ENCODE peak calls at places on chromosome 11, in six cellular contexts. One of them, this sample, is unnamed.

GRCh38 chr11:122334546-122335375 is 218.7 kb upstream of the BLID start:
- DNase-seq in mucosa of descending colon: no peak
- DNase-seq in NCI-H2171: no peak
- DNase-seq in BJ: no peak
- DNase-seq in GM12865: no peak
- DNase-seq in iPS-NIHi11: no peak
- DNase-seq in this sample: no peak

GRCh38 chr11:76791861-76792260 is 8.7 kb downstream of the TSKU start:
- DNase-seq in mucosa of descending colon: peak; percentile 5
- DNase-seq in NCI-H2171: no peak
- DNase-seq in BJ: no peak
- DNase-seq in GM12865: no peak
- DNase-seq in iPS-NIHi11: no peak
- DNase-seq in this sample: no peak

GRCh38 chr11:100932474-100933100 is 197.0 kb downstream of the PGR start:
- DNase-seq in mucosa of descending colon: no peak
- DNase-seq in NCI-H2171: no peak
- DNase-seq in BJ: no peak
- DNase-seq in GM12865: peak; percentile 21
- DNase-seq in iPS-NIHi11: peak; percentile 31
- DNase-seq in this sample: no peak

GRCh38 chr11:27353593-27354358 is 9.2 kb downstream of the CCDC34 start:
- DNase-seq in mucosa of descending colon: no peak
- DNase-seq in NCI-H2171: no peak
- DNase-seq in BJ: no peak
- DNase-seq in GM12865: no peak
- DNase-seq in iPS-NIHi11: no peak
- DNase-seq in this sample: no peak

GRCh38 chr11:16792426-16792825 is 54.0 kb downstream of the C11orf58 start:
- DNase-seq in mucosa of descending colon: no peak
- DNase-seq in NCI-H2171: no peak
- DNase-seq in BJ: no peak
- DNase-seq in GM12865: no peak
- DNase-seq in iPS-NIHi11: no peak
- DNase-seq in this sample: no peak

GRCh38 chr11:12508151-12508740 is 130.9 kb downstream of the PARVA start:
- DNase-seq in mucosa of descending colon: peak; percentile 13
- DNase-seq in NCI-H2171: no peak
- DNase-seq in BJ: peak; percentile 78
- DNase-seq in GM12865: no peak
- DNase-seq in iPS-NIHi11: no peak
- DNase-seq in this sample: no peak

GRCh38 chr11:783581-784015 is 6.3 kb downstream of the CEND1 start:
- DNase-seq in mucosa of descending colon: peak; percentile 81
- DNase-seq in NCI-H2171: peak; percentile 80
- DNase-seq in BJ: no peak
- DNase-seq in GM12865: no peak
- DNase-seq in iPS-NIHi11: peak; percentile 87
- DNase-seq in this sample: no peak

GRCh38 chr11:116371146-116371545 is 401.6 kb downstream of the BUD13 start:
- DNase-seq in mucosa of descending colon: no peak
- DNase-seq in NCI-H2171: no peak
- DNase-seq in BJ: no peak
- DNase-seq in GM12865: no peak
- DNase-seq in iPS-NIHi11: no peak
- DNase-seq in this sample: no peak

GRCh38 chr11:120894207-120894989 is 129.5 kb upstream of the TBCEL start:
- DNase-seq in mucosa of descending colon: no peak
- DNase-seq in NCI-H2171: no peak
- DNase-seq in BJ: no peak
- DNase-seq in GM12865: no peak
- DNase-seq in iPS-NIHi11: no peak
- DNase-seq in this sample: no peak

GRCh38 chr11:114153224-114153623 is 93.7 kb downstream of the ZBTB16 start:
- DNase-seq in mucosa of descending colon: no peak
- DNase-seq in NCI-H2171: no peak
- DNase-seq in BJ: no peak
- DNase-seq in GM12865: no peak
- DNase-seq in iPS-NIHi11: no peak
- DNase-seq in this sample: no peak

GRCh38 chr11:128777369-128778011 is 83.6 kb downstream of the FLI1 start:
- DNase-seq in mucosa of descending colon: no peak
- DNase-seq in NCI-H2171: no peak
- DNase-seq in BJ: no peak
- DNase-seq in GM12865: no peak
- DNase-seq in iPS-NIHi11: no peak
- DNase-seq in this sample: no peak

GRCh38 chr11:65710424-65710823 is 1.6 kb upstream of the KAT5 start:
- DNase-seq in mucosa of descending colon: no peak
- DNase-seq in NCI-H2171: no peak
- DNase-seq in BJ: no peak
- DNase-seq in GM12865: no peak
- DNase-seq in iPS-NIHi11: no peak
- DNase-seq in this sample: no peak

GRCh38 chr11:57133616-57134015 is 48.1 kb upstream of the LRRC55 start:
- DNase-seq in mucosa of descending colon: no peak
- DNase-seq in NCI-H2171: no peak
- DNase-seq in BJ: no peak
- DNase-seq in GM12865: no peak
- DNase-seq in iPS-NIHi11: no peak
- DNase-seq in this sample: no peak

GRCh38 chr11:91495837-91496236 is 728.8 kb upstream of the FAT3 start:
- DNase-seq in mucosa of descending colon: no peak
- DNase-seq in NCI-H2171: no peak
- DNase-seq in BJ: no peak
- DNase-seq in GM12865: no peak
- DNase-seq in iPS-NIHi11: no peak
- DNase-seq in this sample: no peak

GRCh38 chr11:120867531-120867930 is 156.4 kb upstream of the TBCEL start:
- DNase-seq in mucosa of descending colon: no peak
- DNase-seq in NCI-H2171: no peak
- DNase-seq in BJ: no peak
- DNase-seq in GM12865: no peak
- DNase-seq in iPS-NIHi11: no peak
- DNase-seq in this sample: no peak

GRCh38 chr11:58179648-58180047 is 9.2 kb upstream of the OR9Q2 start:
- DNase-seq in mucosa of descending colon: no peak
- DNase-seq in NCI-H2171: no peak
- DNase-seq in BJ: no peak
- DNase-seq in GM12865: no peak
- DNase-seq in iPS-NIHi11: no peak
- DNase-seq in this sample: no peak

GRCh38 chr11:46161201-46161600 is 39.9 kb upstream of the PHF21A start:
- DNase-seq in mucosa of descending colon: no peak
- DNase-seq in NCI-H2171: no peak
- DNase-seq in BJ: no peak
- DNase-seq in GM12865: no peak
- DNase-seq in iPS-NIHi11: no peak
- DNase-seq in this sample: no peak

GRCh38 chr11:100562102-100562501 is 125.0 kb upstream of the ARHGAP42 start:
- DNase-seq in mucosa of descending colon: no peak
- DNase-seq in NCI-H2171: no peak
- DNase-seq in BJ: peak; percentile 62
- DNase-seq in GM12865: no peak
- DNase-seq in iPS-NIHi11: no peak
- DNase-seq in this sample: peak; percentile 63

GRCh38 chr11:57482782-57483569 is 22.6 kb downstream of the RTN4RL2 start:
- DNase-seq in mucosa of descending colon: peak; percentile 29
- DNase-seq in NCI-H2171: peak; percentile 86
- DNase-seq in BJ: no peak
- DNase-seq in GM12865: peak; percentile 64
- DNase-seq in iPS-NIHi11: peak; percentile 92
- DNase-seq in this sample: no peak

GRCh38 chr11:11968511-11969280 is 39.7 kb downstream of the DKK3 start:
- DNase-seq in mucosa of descending colon: no peak
- DNase-seq in NCI-H2171: no peak
- DNase-seq in BJ: peak; percentile 67
- DNase-seq in GM12865: no peak
- DNase-seq in iPS-NIHi11: no peak
- DNase-seq in this sample: no peak

GRCh38 chr11:73317373-73317772 is 9.3 kb downstream of the ARHGEF17 start:
- DNase-seq in mucosa of descending colon: peak; percentile 29
- DNase-seq in NCI-H2171: peak; percentile 65
- DNase-seq in BJ: no peak
- DNase-seq in GM12865: no peak
- DNase-seq in iPS-NIHi11: no peak
- DNase-seq in this sample: no peak

GRCh38 chr11:132158091-132158490 is 787.7 kb downstream of the NTM start:
- DNase-seq in mucosa of descending colon: peak; percentile 28
- DNase-seq in NCI-H2171: no peak
- DNase-seq in BJ: no peak
- DNase-seq in GM12865: peak; percentile 48
- DNase-seq in iPS-NIHi11: peak; percentile 78
- DNase-seq in this sample: peak; percentile 5

GRCh38 chr11:121769191-121769590 is 316.4 kb upstream of the SORL1-AS1 start:
- DNase-seq in mucosa of descending colon: no peak
- DNase-seq in NCI-H2171: no peak
- DNase-seq in BJ: no peak
- DNase-seq in GM12865: no peak
- DNase-seq in iPS-NIHi11: no peak
- DNase-seq in this sample: no peak

GRCh38 chr11:72764503-72764902 is 12.3 kb upstream of the ARAP1 start:
- DNase-seq in mucosa of descending colon: peak; percentile 81
- DNase-seq in NCI-H2171: peak; percentile 96
- DNase-seq in BJ: no peak
- DNase-seq in GM12865: no peak
- DNase-seq in iPS-NIHi11: peak; percentile 86
- DNase-seq in this sample: no peak

GRCh38 chr11:74171630-74172465 is 759 bp downstream of the PPME1 start:
- DNase-seq in mucosa of descending colon: peak; percentile 7
- DNase-seq in NCI-H2171: no peak
- DNase-seq in BJ: no peak
- DNase-seq in GM12865: no peak
- DNase-seq in iPS-NIHi11: no peak
- DNase-seq in this sample: no peak

GRCh38 chr11:43942651-43943356 is 367 bp downstream of the C11orf96 start:
- DNase-seq in mucosa of descending colon: no peak
- DNase-seq in NCI-H2171: peak; percentile 38
- DNase-seq in BJ: no peak
- DNase-seq in GM12865: no peak
- DNase-seq in iPS-NIHi11: peak; percentile 54
- DNase-seq in this sample: no peak

GRCh38 chr11:93089474-93090102 is 108.2 kb downstream of the SLC36A4 start:
- DNase-seq in mucosa of descending colon: peak; percentile 68
- DNase-seq in NCI-H2171: no peak
- DNase-seq in BJ: no peak
- DNase-seq in GM12865: peak; percentile 40
- DNase-seq in iPS-NIHi11: peak; percentile 42
- DNase-seq in this sample: peak; percentile 10

GRCh38 chr11:120462825-120463224 is 48.7 kb upstream of the GRIK4 start:
- DNase-seq in mucosa of descending colon: no peak
- DNase-seq in NCI-H2171: no peak
- DNase-seq in BJ: no peak
- DNase-seq in GM12865: no peak
- DNase-seq in iPS-NIHi11: no peak
- DNase-seq in this sample: no peak

GRCh38 chr11:74592441-74593362 is at the start of gene POLD3:
- DNase-seq in mucosa of descending colon: peak; percentile 98
- DNase-seq in NCI-H2171: peak; percentile 83
- DNase-seq in BJ: peak; percentile 47
- DNase-seq in GM12865: peak; percentile 92
- DNase-seq in iPS-NIHi11: peak; percentile 92
- DNase-seq in this sample: peak; percentile 44

GRCh38 chr11:66592457-66593302 is at the start of the genes CCDC87 and CCS:
- DNase-seq in mucosa of descending colon: peak; percentile 99
- DNase-seq in NCI-H2171: peak; percentile 89
- DNase-seq in BJ: peak; percentile 62
- DNase-seq in GM12865: peak; percentile 98
- DNase-seq in iPS-NIHi11: peak; percentile 100
- DNase-seq in this sample: no peak

GRCh38 chr11:59029490-59029889 is 56.6 kb upstream of the GLYATL1B start:
- DNase-seq in mucosa of descending colon: no peak
- DNase-seq in NCI-H2171: no peak
- DNase-seq in BJ: no peak
- DNase-seq in GM12865: no peak
- DNase-seq in iPS-NIHi11: no peak
- DNase-seq in this sample: no peak

GRCh38 chr11:15318814-15319213 is 204.1 kb downstream of the INSC start:
- DNase-seq in mucosa of descending colon: no peak
- DNase-seq in NCI-H2171: no peak
- DNase-seq in BJ: no peak
- DNase-seq in GM12865: no peak
- DNase-seq in iPS-NIHi11: no peak
- DNase-seq in this sample: no peak